ENCODE peak calls at places on chromosomes 7 and 10, in ten cellular contexts. F, K, W, C, M, R, Q, G, V and E are unnamed samples.

GRCh38 chr7:69042138-69042537 is 556.1 kb upstream of the AUTS2 start:
- DNase-seq in C (no peak), F (no peak), K (no peak), M (no peak), V (no peak), G (no peak), Q (no peak), R (no peak), W (no peak), E (no peak)

GRCh38 chr7:42235734-42236133 is 1.3 kb downstream of the GLI3 start:
- DNase-seq in V (no peak), C (no peak), Q (no peak), F (no peak), K (no peak), G (no peak), W (no peak), M (no peak), R (no peak), E (no peak)

GRCh38 chr10:10235003-10235402 is 782.7 kb upstream of the CELF2 start:
- DNase-seq in R (no peak), C (no peak), G (no peak), M (no peak), K (no peak), V (no peak), Q (no peak), F (no peak), W (no peak), E (no peak)

GRCh38 chr7:40604601-40605438 is 470.0 kb downstream of the SUGCT start:
- DNase-seq in G (peak), K (peak), R (peak), Q (peak), M (peak), W (peak), C (peak), V (no peak), F (peak), E (peak)

GRCh38 chr10:33875924-33876323 is 541.5 kb upstream of the NRP1 start:
- DNase-seq in R (no peak), M (no peak), C (no peak), K (no peak), V (no peak), Q (no peak), W (no peak), G (no peak), F (no peak), E (no peak)

GRCh38 chr7:73746378-73746777 is 7.8 kb upstream of the ABHD11 start:
- DNase-seq in K (no peak), R (no peak), C (no peak), W (no peak), V (no peak), F (peak), G (no peak), M (no peak), Q (no peak), E (no peak)

GRCh38 chr7:2372724-2373123 is 18.1 kb downstream of the EIF3B start:
- DNase-seq in V (no peak), G (no peak), M (no peak), R (no peak), K (no peak), F (no peak), C (no peak), W (no peak), Q (no peak), E (no peak)

GRCh38 chr10:78807504-78808202 is 261.1 kb upstream of the ZMIZ1 start:
- DNase-seq in M (no peak), G (no peak), W (no peak), V (no peak), K (no peak), F (no peak), R (no peak), Q (no peak), C (no peak), E (no peak)

GRCh38 chr7:7554021-7554432 is 12.7 kb upstream of the MIOS start:
- DNase-seq in F (no peak), Q (no peak), M (peak), K (no peak), R (no peak), C (peak), W (peak), G (no peak), V (no peak), E (no peak)

GRCh38 chr7:47190462-47190861 is 391.4 kb downstream of the TNS3 start:
- DNase-seq in W (no peak), K (no peak), G (peak), V (no peak), M (no peak), R (no peak), C (no peak), F (no peak), Q (no peak), E (no peak)

GRCh38 chr10:24483701-24484100 is 240.0 kb downstream of the ARHGAP21 start:
- DNase-seq in W (peak), V (no peak), M (peak), K (peak), R (peak), F (peak), G (no peak), Q (no peak), C (peak), E (no peak)

GRCh38 chr10:100327007-100327700 is 2.9 kb downstream of the PKD2L1 start:
- DNase-seq in K (no peak), Q (no peak), M (no peak), R (peak), W (no peak), F (peak), G (peak), C (peak), V (no peak), E (no peak)

GRCh38 chr7:2802504-2803341 is 41.4 kb downstream of the GNA12 start:
- DNase-seq in K (no peak), M (peak), V (peak), G (no peak), F (no peak), C (no peak), R (no peak), W (peak), Q (no peak), E (no peak)

GRCh38 chr10:43594944-43595589 is 11.2 kb upstream of the ZNF485 start:
- DNase-seq in W (peak), R (peak), G (no peak), K (peak), F (peak), M (no peak), Q (no peak), V (no peak), C (peak), E (no peak)

GRCh38 chr7:92634125-92634710 is 44.0 kb upstream of the FAM133B start:
- DNase-seq in R (no peak), Q (no peak), M (no peak), W (peak), F (no peak), K (no peak), G (no peak), C (peak), V (no peak), E (no peak)

GRCh38 chr10:21975378-21975990 is 28.0 kb downstream of the DNAJC1 start:
- DNase-seq in M (peak), V (no peak), R (no peak), F (peak), Q (no peak), C (peak), W (no peak), K (no peak), G (no peak), E (no peak)

GRCh38 chr10:94102436-94102835 is 108.7 kb downstream of the PLCE1 start:
- DNase-seq in C (no peak), R (no peak), Q (no peak), K (no peak), F (no peak), W (no peak), V (no peak), M (no peak), G (no peak), E (no peak)

GRCh38 chr7:155780884-155781283 is 31.4 kb downstream of the SHH start:
- DNase-seq in M (no peak), G (no peak), K (no peak), F (no peak), R (no peak), W (no peak), Q (no peak), C (no peak), V (no peak), E (no peak)

GRCh38 chr10:593901-594457 is 95.5 kb downstream of the DIP2C start:
- DNase-seq in Q (no peak), R (no peak), G (no peak), K (no peak), C (no peak), F (peak), W (no peak), M (no peak), V (no peak), E (no peak)

GRCh38 chr7:70791341-70791740 is 340.6 kb upstream of the GALNT17 start:
- DNase-seq in Q (no peak), K (no peak), V (no peak), G (no peak), R (no peak), W (no peak), C (no peak), F (no peak), M (no peak), E (no peak)

GRCh38 chr10:50575477-50576244 is 48.1 kb downstream of the SGMS1 start:
- DNase-seq in V (no peak), G (no peak), M (no peak), Q (no peak), C (peak), K (no peak), F (no peak), R (no peak), W (no peak), E (no peak)

GRCh38 chr7:148262721-148263229 is 327.8 kb upstream of the C7orf33 start:
- DNase-seq in R (peak), W (peak), Q (peak), F (peak), G (peak), C (peak), M (peak), V (no peak), K (peak), E (no peak)

GRCh38 chr10:67923551-67923950 is 39.1 kb downstream of the SIRT1 start:
- DNase-seq in Q (no peak), K (no peak), F (no peak), G (no peak), V (no peak), R (no peak), M (no peak), C (peak), W (no peak), E (no peak)

GRCh38 chr10:14781763-14782162 is 7.1 kb upstream of the FAM107B start:
- DNase-seq in K (no peak), G (no peak), Q (no peak), M (no peak), R (no peak), W (peak), C (no peak), F (no peak), V (no peak), E (no peak)

GRCh38 chr7:156795415-156795814 is 97.6 kb downstream of the LMBR1 start:
- DNase-seq in G (no peak), Q (no peak), M (no peak), C (no peak), K (no peak), V (no peak), W (no peak), R (no peak), F (no peak), E (no peak)

GRCh38 chr7:3897430-3898385 is 596.7 kb downstream of the SDK1 start:
- DNase-seq in F (peak), Q (peak), G (peak), R (peak), C (peak), V (peak), K (peak), M (peak), W (peak), E (no peak)

GRCh38 chr10:18340496-18341051 is 200.3 kb downstream of the CACNB2 start:
- DNase-seq in M (no peak), Q (no peak), V (no peak), C (peak), W (no peak), R (no peak), F (no peak), G (no peak), K (no peak), E (no peak)

GRCh38 chr10:128152741-128153583 is 26.7 kb upstream of the MKI67 start:
- DNase-seq in G (no peak), C (no peak), V (no peak), M (no peak), K (no peak), F (no peak), Q (no peak), W (no peak), R (no peak), E (no peak)

GRCh38 chr10:62915192-62915591 is 99.0 kb upstream of the EGR2 start:
- DNase-seq in F (no peak), Q (no peak), V (no peak), R (no peak), G (no peak), M (no peak), W (no peak), K (no peak), C (no peak), E (no peak)

GRCh38 chr10:110643670-110644597 is at the start of gene RBM20:
- DNase-seq in Q (peak), R (peak), C (no peak), F (peak), V (no peak), M (no peak), W (peak), G (no peak), K (peak), E (peak)